ENCODE peak calls at places on chromosomes 7 and 10, in five cellular contexts. One of them, this sample, is unnamed.

GRCh38 chr7:141042222-141043193 is 27.8 kb upstream of the MRPS33 start:
- DNase-seq in fibroblast of lung: no peak
- DNase-seq in Panc1: peak; percentile 28
- DNase-seq in CD8-positive, alpha-beta memory T cell: no peak
- DNase-seq in H9: no peak
- DNase-seq in this sample: no peak

GRCh38 chr10:119917777-119918176 is 25.2 kb downstream of the SEC23IP start:
- DNase-seq in H9: no peak
- DNase-seq in fibroblast of lung: peak; percentile 45
- DNase-seq in CD8-positive, alpha-beta memory T cell: no peak
- DNase-seq in Panc1: no peak
- DNase-seq in this sample: no peak

GRCh38 chr10:53664620-53665019 is 892.0 kb upstream of the MBL2 start:
- DNase-seq in H9: no peak
- DNase-seq in CD8-positive, alpha-beta memory T cell: no peak
- DNase-seq in fibroblast of lung: peak; percentile 76
- DNase-seq in Panc1: no peak
- DNase-seq in this sample: no peak

GRCh38 chr7:102469972-102470825 is 5.4 kb downstream of the LRWD1 start:
- DNase-seq in CD8-positive, alpha-beta memory T cell: no peak
- DNase-seq in fibroblast of lung: no peak
- DNase-seq in Panc1: no peak
- DNase-seq in H9: no peak
- DNase-seq in this sample: peak; percentile 19

GRCh38 chr7:129149546-129149945 is 5.0 kb downstream of the TSPAN33 start:
- DNase-seq in H9: no peak
- DNase-seq in Panc1: no peak
- DNase-seq in CD8-positive, alpha-beta memory T cell: no peak
- DNase-seq in fibroblast of lung: no peak
- DNase-seq in this sample: no peak

GRCh38 chr7:79529896-79530235 is 76.4 kb upstream of the MAGI2 start:
- DNase-seq in H9: no peak
- DNase-seq in fibroblast of lung: no peak
- DNase-seq in Panc1: no peak
- DNase-seq in CD8-positive, alpha-beta memory T cell: no peak
- DNase-seq in this sample: no peak

GRCh38 chr10:101054351-101054750 is 7.4 kb upstream of the KAZALD1 start:
- DNase-seq in CD8-positive, alpha-beta memory T cell: no peak
- DNase-seq in fibroblast of lung: no peak
- DNase-seq in H9: no peak
- DNase-seq in Panc1: no peak
- DNase-seq in this sample: no peak

GRCh38 chr10:109343293-109343692 is 580.0 kb downstream of the XPNPEP1 start:
- DNase-seq in CD8-positive, alpha-beta memory T cell: no peak
- DNase-seq in H9: no peak
- DNase-seq in fibroblast of lung: no peak
- DNase-seq in Panc1: no peak
- DNase-seq in this sample: no peak

GRCh38 chr7:2729893-2730716 is 42.1 kb downstream of the AMZ1 start:
- DNase-seq in H9: no peak
- DNase-seq in Panc1: no peak
- DNase-seq in CD8-positive, alpha-beta memory T cell: no peak
- DNase-seq in fibroblast of lung: peak; percentile 68
- DNase-seq in this sample: peak; percentile 48

GRCh38 chr7:108454674-108455523 is 1.3 kb downstream of the NRCAM start:
- DNase-seq in CD8-positive, alpha-beta memory T cell: no peak
- DNase-seq in H9: peak; percentile 60
- DNase-seq in fibroblast of lung: peak; percentile 44
- DNase-seq in Panc1: no peak
- DNase-seq in this sample: no peak

GRCh38 chr7:149669121-149669818 is 104.1 kb downstream of the ZNF467 start:
- DNase-seq in fibroblast of lung: peak; percentile 54
- DNase-seq in Panc1: peak; percentile 27
- DNase-seq in H9: no peak
- DNase-seq in CD8-positive, alpha-beta memory T cell: no peak
- DNase-seq in this sample: no peak

GRCh38 chr7:157437519-157438061 is 100.8 kb downstream of the DNAJB6 start:
- DNase-seq in H9: no peak
- DNase-seq in fibroblast of lung: no peak
- DNase-seq in CD8-positive, alpha-beta memory T cell: no peak
- DNase-seq in Panc1: no peak
- DNase-seq in this sample: peak; percentile 12

GRCh38 chr10:114779803-114780609 is 41.6 kb upstream of the FHIP2A start:
- DNase-seq in CD8-positive, alpha-beta memory T cell: no peak
- DNase-seq in H9: no peak
- DNase-seq in fibroblast of lung: peak; percentile 94
- DNase-seq in Panc1: peak; percentile 90
- DNase-seq in this sample: no peak

GRCh38 chr10:4038000-4038399 is 253.0 kb upstream of the KLF6 start:
- DNase-seq in CD8-positive, alpha-beta memory T cell: no peak
- DNase-seq in H9: no peak
- DNase-seq in Panc1: no peak
- DNase-seq in fibroblast of lung: no peak
- DNase-seq in this sample: no peak

GRCh38 chr10:124671486-124672075 is 72.6 kb downstream of the FAM53B start:
- DNase-seq in CD8-positive, alpha-beta memory T cell: no peak
- DNase-seq in fibroblast of lung: peak; percentile 61
- DNase-seq in Panc1: no peak
- DNase-seq in H9: no peak
- DNase-seq in this sample: peak; percentile 86

GRCh38 chr10:118838364-118838763 is 83.6 kb upstream of the CACUL1 start:
- DNase-seq in H9: no peak
- DNase-seq in fibroblast of lung: no peak
- DNase-seq in CD8-positive, alpha-beta memory T cell: no peak
- DNase-seq in Panc1: no peak
- DNase-seq in this sample: no peak

GRCh38 chr7:47893238-47893637 is 55.0 kb downstream of the PKD1L1 start:
- DNase-seq in CD8-positive, alpha-beta memory T cell: no peak
- DNase-seq in Panc1: no peak
- DNase-seq in fibroblast of lung: no peak
- DNase-seq in H9: peak; percentile 76
- DNase-seq in this sample: no peak

GRCh38 chr7:153043440-153043839 is 283.9 kb downstream of the ACTR3B start:
- DNase-seq in CD8-positive, alpha-beta memory T cell: no peak
- DNase-seq in Panc1: no peak
- DNase-seq in fibroblast of lung: no peak
- DNase-seq in H9: no peak
- DNase-seq in this sample: no peak

GRCh38 chr7:99094369-99094768 is 49.5 kb downstream of the SMURF1 start:
- DNase-seq in fibroblast of lung: no peak
- DNase-seq in CD8-positive, alpha-beta memory T cell: no peak
- DNase-seq in Panc1: no peak
- DNase-seq in H9: no peak
- DNase-seq in this sample: no peak

GRCh38 chr7:99098317-99098823 is 45.5 kb downstream of the SMURF1 start:
- DNase-seq in Panc1: no peak
- DNase-seq in fibroblast of lung: no peak
- DNase-seq in H9: no peak
- DNase-seq in CD8-positive, alpha-beta memory T cell: no peak
- DNase-seq in this sample: no peak

GRCh38 chr7:99095698-99096097 is 48.2 kb downstream of the SMURF1 start:
- DNase-seq in H9: no peak
- DNase-seq in fibroblast of lung: peak; percentile 67
- DNase-seq in CD8-positive, alpha-beta memory T cell: no peak
- DNase-seq in Panc1: no peak
- DNase-seq in this sample: no peak

GRCh38 chr7:99097730-99098129 is 46.2 kb downstream of the SMURF1 start:
- DNase-seq in CD8-positive, alpha-beta memory T cell: no peak
- DNase-seq in H9: no peak
- DNase-seq in Panc1: no peak
- DNase-seq in fibroblast of lung: no peak
- DNase-seq in this sample: no peak

DNA sequence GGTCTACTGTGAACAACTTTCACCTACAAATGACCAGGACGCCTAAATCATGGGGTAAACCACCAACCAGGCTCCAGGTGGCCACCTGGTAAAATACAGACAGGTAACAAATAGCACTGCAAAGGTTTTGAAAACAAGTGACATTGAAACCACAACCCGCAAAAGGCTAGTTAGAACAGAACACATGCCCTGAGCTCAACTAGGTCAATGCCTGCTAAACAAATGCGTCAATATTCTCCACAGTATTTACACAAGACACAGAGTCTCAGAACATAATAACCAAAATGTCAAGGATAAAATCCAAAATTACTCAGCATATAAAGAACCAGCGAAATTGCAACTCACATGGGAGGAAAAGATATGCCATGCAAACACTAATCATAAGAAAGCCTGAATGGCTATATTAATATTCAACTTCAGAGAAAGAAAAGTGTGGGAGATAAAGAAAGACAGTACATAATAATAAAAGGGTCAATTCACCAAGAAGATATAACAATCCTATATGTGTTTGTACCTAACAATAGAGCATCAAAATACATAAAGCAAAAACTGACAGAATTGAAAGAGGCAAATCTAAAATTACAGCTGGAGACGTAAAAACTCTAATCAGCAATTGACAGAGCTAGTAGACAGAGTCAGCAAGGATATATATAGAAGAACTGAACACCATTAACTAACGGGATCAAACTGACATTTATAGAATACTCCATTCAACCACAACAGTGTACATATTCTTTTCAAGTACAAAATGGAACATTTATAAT is 47.6 kb downstream of the SMURF1 start:
- DNase-seq in fibroblast of lung: peak; percentile 71
- DNase-seq in H9: no peak
- DNase-seq in CD8-positive, alpha-beta memory T cell: no peak
- DNase-seq in Panc1: no peak
- DNase-seq in this sample: no peak
- H3K27ac ChIP-seq in fibroblast of lung: peak overlapping the region; percentile 51
- H3K27ac ChIP-seq in H9: no peak overlapping the region
- H3K27ac ChIP-seq in CD8-positive, alpha-beta memory T cell: no peak overlapping the region
- H3K27ac ChIP-seq in Panc1: no peak overlapping the region
- H3K27ac ChIP-seq in this sample: peak overlapping the region; percentile 46

GRCh38 chr7:43652364-43652763 is 69.5 kb downstream of the STK17A start:
- DNase-seq in fibroblast of lung: peak; percentile 32
- DNase-seq in H9: no peak
- DNase-seq in CD8-positive, alpha-beta memory T cell: no peak
- DNase-seq in Panc1: no peak
- DNase-seq in this sample: no peak
- H3K4me1 ChIP-seq in fibroblast of lung: peaks cover 39% of the 10 kb centered on the region
- H3K4me1 ChIP-seq in H9: peaks cover 13% of the 10 kb centered on the region
- H3K4me1 ChIP-seq in CD8-positive, alpha-beta memory T cell: peaks cover 70% of the 10 kb centered on the region
- H3K4me1 ChIP-seq in Panc1: peaks cover 48% of the 10 kb centered on the region
- H3K4me1 ChIP-seq in this sample: peaks cover 42% of the 10 kb centered on the region

DNA sequence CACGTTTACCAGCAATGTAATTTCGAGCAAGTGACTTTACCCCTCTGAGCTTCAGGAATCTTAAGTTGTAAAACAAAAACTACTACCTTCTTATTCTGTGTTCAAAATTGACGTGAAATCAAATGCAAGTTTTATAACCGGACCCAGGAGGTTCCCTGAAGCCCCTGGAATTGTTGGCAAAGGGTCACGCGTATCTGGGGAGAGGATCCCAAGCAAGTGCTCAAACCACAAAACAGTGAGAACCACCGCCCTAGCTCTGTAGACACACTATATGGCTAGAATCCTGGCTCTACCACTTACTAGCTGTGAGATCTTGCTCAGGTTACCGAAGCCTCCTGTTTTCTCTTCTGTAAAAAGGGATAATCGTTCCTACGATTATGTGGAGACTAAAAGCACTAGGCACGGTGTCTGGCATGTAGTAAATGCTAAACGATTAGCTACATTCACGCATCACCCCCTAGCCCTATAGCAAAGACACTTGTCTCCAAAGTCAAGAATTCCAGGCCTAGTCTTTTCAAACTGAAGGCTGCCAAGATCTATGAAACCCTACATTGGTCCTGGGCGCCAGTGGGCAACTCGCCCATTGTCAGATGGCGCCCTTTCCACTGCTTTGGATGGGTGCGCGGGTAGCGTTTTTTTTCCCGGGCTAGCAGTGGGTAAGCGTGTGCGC is 11.8 kb upstream of the NKX2-3 start:
- DNase-seq in Panc1: no peak
- DNase-seq in H9: no peak
- DNase-seq in CD8-positive, alpha-beta memory T cell: no peak
- DNase-seq in fibroblast of lung: no peak
- DNase-seq in this sample: no peak
- H3K27ac ChIP-seq in Panc1: no peak overlapping the region
- H3K27ac ChIP-seq in H9: no peak overlapping the region
- H3K27ac ChIP-seq in CD8-positive, alpha-beta memory T cell: no peak overlapping the region
- H3K27ac ChIP-seq in fibroblast of lung: no peak overlapping the region
- H3K27ac ChIP-seq in this sample: no peak overlapping the region

GRCh38 chr7:112074464-112074863 is 131.7 kb downstream of the DOCK4 start:
- DNase-seq in fibroblast of lung: no peak
- DNase-seq in H9: no peak
- DNase-seq in Panc1: no peak
- DNase-seq in CD8-positive, alpha-beta memory T cell: no peak
- DNase-seq in this sample: no peak
- H3K4me1 ChIP-seq in fibroblast of lung: no peaks in the 10 kb centered on the region
- H3K4me1 ChIP-seq in H9: no peaks in the 10 kb centered on the region
- H3K4me1 ChIP-seq in Panc1: no peaks in the 10 kb centered on the region
- H3K4me1 ChIP-seq in CD8-positive, alpha-beta memory T cell: no peaks in the 10 kb centered on the region
- H3K4me1 ChIP-seq in this sample: peaks cover 9% of the 10 kb centered on the region

GRCh38 chr10:26787362-26787761 is 73.4 kb downstream of the ABI1 start:
- DNase-seq in fibroblast of lung: no peak
- DNase-seq in Panc1: no peak
- DNase-seq in H9: no peak
- DNase-seq in CD8-positive, alpha-beta memory T cell: no peak
- DNase-seq in this sample: no peak
- H3K27ac ChIP-seq in fibroblast of lung: no peak overlapping the region
- H3K27ac ChIP-seq in Panc1: no peak overlapping the region
- H3K27ac ChIP-seq in H9: no peak overlapping the region
- H3K27ac ChIP-seq in CD8-positive, alpha-beta memory T cell: no peak overlapping the region
- H3K27ac ChIP-seq in this sample: no peak overlapping the region

DNA sequence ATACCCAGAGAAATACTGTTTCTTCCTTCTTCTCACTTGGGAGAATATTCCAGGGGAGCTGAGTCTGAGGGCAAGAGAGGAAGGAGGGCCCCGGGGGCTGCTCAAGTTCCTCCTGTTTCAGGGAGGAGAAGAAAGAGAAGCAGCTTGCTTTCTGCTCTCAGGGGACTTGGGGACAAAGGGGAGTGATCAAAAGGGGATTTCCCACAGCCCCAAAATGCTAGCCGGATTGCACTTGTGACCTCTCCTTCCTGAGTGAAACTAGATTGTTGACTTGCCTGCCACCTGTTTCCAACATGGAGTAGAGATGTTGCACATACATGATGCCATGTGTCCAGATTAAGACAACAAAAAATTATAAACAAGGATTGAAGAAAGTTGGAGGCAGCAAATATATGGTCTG is 28.7 kb upstream of the PDCD4 start:
- DNase-seq in CD8-positive, alpha-beta memory T cell: peak; percentile 35
- DNase-seq in Panc1: no peak
- DNase-seq in H9: no peak
- DNase-seq in fibroblast of lung: no peak
- DNase-seq in this sample: no peak
- H3K4me1 ChIP-seq in CD8-positive, alpha-beta memory T cell: peaks cover 40% of the 10 kb centered on the region
- H3K4me1 ChIP-seq in Panc1: no peaks in the 10 kb centered on the region
- H3K4me1 ChIP-seq in H9: no peaks in the 10 kb centered on the region
- H3K4me1 ChIP-seq in fibroblast of lung: no peaks in the 10 kb centered on the region
- H3K4me1 ChIP-seq in this sample: no peaks in the 10 kb centered on the region

GRCh38 chr10:97463363-97464132 is 17.6 kb downstream of the ZDHHC16 start:
- DNase-seq in H9: peak; percentile 78
- DNase-seq in fibroblast of lung: peak; percentile 59
- DNase-seq in CD8-positive, alpha-beta memory T cell: peak; percentile 3
- DNase-seq in Panc1: peak; percentile 51
- DNase-seq in this sample: no peak
- H3K27ac ChIP-seq in H9: peak overlapping the region; percentile 28
- H3K27ac ChIP-seq in fibroblast of lung: peak overlapping the region; percentile 4
- H3K27ac ChIP-seq in CD8-positive, alpha-beta memory T cell: no peak overlapping the region
- H3K27ac ChIP-seq in Panc1: no peak overlapping the region
- H3K27ac ChIP-seq in this sample: peak overlapping the region; percentile 64